ENCODE peak calls at places on chromosomes 1 and 21, in five cellular contexts. K is right atrium auricular region, C is HCT116, R is IMR-90, X is neural progenitor cell. O is an unnamed sample.

GRCh38 chr1:55929652-55930051 is 649.7 kb downstream of the PLPP3 start:
- DNase-seq in K (no peak), C (no peak), R (no peak), X (no peak), O (no peak)

GRCh38 chr1:50271968-50272578 is 151.2 kb downstream of the DMRTA2 start:
- DNase-seq in K (no peak), C (peak), R (no peak), X (peak), O (peak)

GRCh38 chr1:110056776-110057175 is 13.7 kb downstream of the ALX3 start:
- DNase-seq in K (no peak), C (no peak), R (peak), X (no peak), O (no peak)

GRCh38 chr1:162110910-162111309 is 41.4 kb downstream of the NOS1AP start:
- DNase-seq in K (no peak), C (no peak), R (no peak), X (no peak), O (no peak)

GRCh38 chr1:2545754-2546514 is 10.2 kb upstream of the TNFRSF14 start:
- DNase-seq in K (peak), C (peak), R (peak), X (peak), O (peak)

GRCh38 chr1:221431068-221431651 is 310.7 kb downstream of the DUSP10 start:
- DNase-seq in K (no peak), C (no peak), R (peak), X (no peak), O (no peak)

GRCh38 chr1:181094813-181095212 is 6.3 kb downstream of the IER5 start:
- DNase-seq in K (no peak), C (no peak), R (peak), X (peak), O (no peak)

GRCh38 chr21:42563261-42564045 is 49.8 kb downstream of the SLC37A1 start:
- DNase-seq in K (no peak), C (no peak), R (no peak), X (no peak), O (peak)

GRCh38 chr1:150186789-150187559 is 37.3 kb downstream of the PLEKHO1 start:
- DNase-seq in K (no peak), C (peak), R (peak), X (peak), O (no peak)

GRCh38 chr1:6384135-6384534 is 9.4 kb downstream of the ACOT7 start:
- DNase-seq in K (no peak), C (no peak), R (no peak), X (no peak), O (no peak)

GRCh38 chr21:44547656-44548331 is 3.5 kb downstream of the KRTAP10-2 start:
- DNase-seq in K (no peak), C (no peak), R (no peak), X (no peak), O (no peak)

GRCh38 chr1:39828734-39829133 is 40.1 kb upstream of the BMP8B start:
- DNase-seq in K (no peak), C (no peak), R (no peak), X (no peak), O (no peak)

GRCh38 chr1:86499987-86500593 is 31.4 kb downstream of the CLCA1 start:
- DNase-seq in K (no peak), C (peak), R (peak), X (peak), O (no peak)

GRCh38 chr1:159005676-159006075 is 4.0 kb upstream of the IFI16 start:
- DNase-seq in K (no peak), C (no peak), R (no peak), X (peak), O (peak)

GRCh38 chr1:115168026-115168425 is 78.7 kb upstream of the TSPAN2 start:
- DNase-seq in K (no peak), C (no peak), R (peak), X (no peak), O (no peak)

GRCh38 chr1:10918531-10918930 is 93.9 kb upstream of the TARDBP start:
- DNase-seq in K (no peak), C (no peak), R (peak), X (no peak), O (no peak)

GRCh38 chr1:53735261-53735660 is 3.7 kb downstream of the GLIS1 start:
- DNase-seq in K (no peak), C (no peak), R (no peak), X (no peak), O (no peak)

GRCh38 chr1:16071614-16072013 is 1.8 kb downstream of the FAM131C start:
- DNase-seq in K (no peak), C (no peak), R (no peak), X (no peak), O (no peak)

GRCh38 chr1:213683529-213683928 is 304.2 kb upstream of the PROX1 start:
- DNase-seq in K (no peak), C (no peak), R (no peak), X (no peak), O (peak)

GRCh38 chr1:9317591-9318331 is 25.1 kb downstream of the SPSB1 start:
- DNase-seq in K (no peak), C (no peak), R (peak), X (no peak), O (no peak)

GRCh38 chr1:56967900-56968832 is 2.4 kb upstream of the C8B start:
- DNase-seq in K (no peak), C (peak), R (peak), X (peak), O (peak)

GRCh38 chr1:27116697-27117096 is 38.2 kb downstream of the SLC9A1 start:
- DNase-seq in K (peak), C (no peak), R (no peak), X (no peak), O (no peak)

GRCh38 chr1:179547021-179547535 is 28.7 kb downstream of the NPHS2 start:
- DNase-seq in K (no peak), C (no peak), R (no peak), X (peak), O (no peak)

GRCh38 chr1:231376101-231376500 is 38.0 kb downstream of the SPRTN start:
- DNase-seq in K (no peak), C (no peak), R (peak), X (no peak), O (no peak)

GRCh38 chr1:205582471-205583291 is 49.1 kb downstream of the ELK4 start:
- DNase-seq in K (no peak), C (no peak), R (no peak), X (no peak), O (peak)

GRCh38 chr21:42621166-42621827 is 32.1 kb upstream of the PDE9A start:
- DNase-seq in K (no peak), C (no peak), R (no peak), X (peak), O (no peak)

GRCh38 chr21:42799516-42799915 is 79.8 kb downstream of the WDR4 start:
- DNase-seq in K (no peak), C (no peak), R (no peak), X (no peak), O (no peak)

GRCh38 chr1:185355947-185356346 is 38.9 kb upstream of the IVNS1ABP start:
- DNase-seq in K (no peak), C (no peak), R (no peak), X (no peak), O (no peak)

GRCh38 chr21:37006243-37006520 is 320 bp upstream of the RIPPLY3 start:
- DNase-seq in K (no peak), C (no peak), R (no peak), X (no peak), O (no peak)

GRCh38 chr21:31395268-31395667 is 51.2 kb upstream of the TIAM1 start:
- DNase-seq in K (no peak), C (no peak), R (no peak), X (no peak), O (no peak)

GRCh38 chr21:31396399-31396798 is 52.3 kb upstream of the TIAM1 start:
- DNase-seq in K (no peak), C (no peak), R (no peak), X (no peak), O (no peak)

GRCh38 chr21:31398574-31398973 is 54.5 kb upstream of the TIAM1 start:
- DNase-seq in K (no peak), C (no peak), R (no peak), X (no peak), O (no peak)

GRCh38 chr21:31397939-31398338 is 53.9 kb upstream of the TIAM1 start:
- DNase-seq in K (no peak), C (no peak), R (no peak), X (peak), O (no peak)

DNA sequence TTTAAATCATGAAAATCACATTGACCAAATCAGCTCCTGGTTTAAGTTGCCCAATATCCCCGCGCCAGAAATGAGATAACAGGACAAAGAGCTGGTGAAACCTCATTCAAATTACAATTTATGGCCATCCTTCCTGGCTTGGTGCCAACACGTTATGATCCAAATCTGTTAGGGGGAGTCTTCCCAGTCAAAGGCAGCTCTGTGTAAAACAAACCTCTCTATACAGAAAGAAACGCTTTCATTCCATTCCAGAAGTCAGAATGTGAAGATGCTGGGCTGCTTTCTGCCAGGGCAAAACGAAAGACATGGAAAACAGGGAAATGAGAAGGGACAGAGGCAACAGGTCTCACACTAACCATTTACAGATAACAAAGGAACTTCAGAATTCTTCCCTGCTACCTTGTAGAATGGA is 53.5 kb upstream of the TIAM1 start:
- DNase-seq in K (no peak), C (no peak), R (no peak), X (no peak), O (no peak)
- H3K4me3 ChIP-seq in K (no peak), C (no peak), R (no peak), X (no peak), O (no peak)

GRCh38 chr1:175095069-175095468 is 27.4 kb downstream of the TNN start:
- DNase-seq in K (no peak), C (no peak), R (no peak), X (no peak), O (no peak)
- TF ChIP-seq CTCF in K (no peak), C (no peak), R (no peak), X (no peak), O (no peak)

GRCh38 chr1:959730-960039 is 629 bp upstream of the NOC2L start:
- DNase-seq in K (no peak), C (no peak), R (no peak), X (no peak), O (no peak)
- H3K4me3 ChIP-seq in K (peak), C (peak), R (no peak), X (no peak), O (no peak)

DNA sequence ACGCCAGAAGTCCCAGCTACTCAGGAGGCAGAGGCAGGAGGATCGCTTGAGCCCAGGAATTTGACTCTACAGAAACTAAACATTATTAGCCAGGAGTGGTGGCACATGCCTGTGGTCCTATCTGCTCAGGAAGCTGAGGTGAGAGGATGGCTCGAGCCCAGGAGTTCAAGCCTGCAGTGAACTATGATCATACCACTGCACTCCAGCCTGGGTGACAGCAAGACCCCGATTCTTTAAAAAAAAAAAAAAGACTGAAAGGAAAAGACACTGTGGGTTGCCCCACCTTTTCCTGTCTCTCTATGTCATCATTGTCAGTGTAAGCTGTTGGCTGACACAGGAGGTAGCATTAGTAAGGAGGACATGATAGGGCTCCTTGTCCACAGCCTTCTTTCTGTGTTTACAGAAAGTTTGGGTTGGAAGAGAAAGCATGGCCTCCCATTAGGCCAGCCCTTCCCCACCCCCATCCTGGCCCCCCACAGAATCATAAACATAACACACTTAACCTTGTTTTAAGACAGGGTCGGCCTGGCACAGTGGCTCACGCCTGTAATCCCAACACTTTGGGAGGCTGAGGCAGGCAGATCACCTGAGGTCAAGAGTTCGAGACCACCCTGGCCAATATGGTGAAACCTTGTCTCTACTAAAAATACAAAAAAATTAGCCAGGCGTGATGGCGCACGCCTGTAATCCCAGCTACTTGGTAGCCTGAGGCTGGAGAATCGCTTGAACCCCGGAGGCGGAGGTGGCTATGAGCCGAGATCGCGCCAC is 20.6 kb upstream of the RCAN3 start:
- DNase-seq in K (no peak), C (no peak), R (no peak), X (no peak), O (no peak)
- TF ChIP-seq CTCF in K (no peak), C (no peak), R (no peak), X (no peak), O (no peak)

GRCh38 chr1:234217316-234217840 is 155.9 kb upstream of the COA6 start:
- DNase-seq in K (no peak), C (no peak), R (no peak), X (no peak), O (no peak)

GRCh38 chr1:234214129-234214910 is 158.9 kb upstream of the COA6 start:
- DNase-seq in K (peak), C (no peak), R (peak), X (peak), O (peak)

GRCh38 chr1:234216116-234216703 is 157.0 kb upstream of the COA6 start:
- DNase-seq in K (no peak), C (no peak), R (no peak), X (no peak), O (no peak)

GRCh38 chr1:234213576-234214128 is 159.6 kb upstream of the COA6 start:
- DNase-seq in K (no peak), C (no peak), R (no peak), X (peak), O (no peak)

DNA sequence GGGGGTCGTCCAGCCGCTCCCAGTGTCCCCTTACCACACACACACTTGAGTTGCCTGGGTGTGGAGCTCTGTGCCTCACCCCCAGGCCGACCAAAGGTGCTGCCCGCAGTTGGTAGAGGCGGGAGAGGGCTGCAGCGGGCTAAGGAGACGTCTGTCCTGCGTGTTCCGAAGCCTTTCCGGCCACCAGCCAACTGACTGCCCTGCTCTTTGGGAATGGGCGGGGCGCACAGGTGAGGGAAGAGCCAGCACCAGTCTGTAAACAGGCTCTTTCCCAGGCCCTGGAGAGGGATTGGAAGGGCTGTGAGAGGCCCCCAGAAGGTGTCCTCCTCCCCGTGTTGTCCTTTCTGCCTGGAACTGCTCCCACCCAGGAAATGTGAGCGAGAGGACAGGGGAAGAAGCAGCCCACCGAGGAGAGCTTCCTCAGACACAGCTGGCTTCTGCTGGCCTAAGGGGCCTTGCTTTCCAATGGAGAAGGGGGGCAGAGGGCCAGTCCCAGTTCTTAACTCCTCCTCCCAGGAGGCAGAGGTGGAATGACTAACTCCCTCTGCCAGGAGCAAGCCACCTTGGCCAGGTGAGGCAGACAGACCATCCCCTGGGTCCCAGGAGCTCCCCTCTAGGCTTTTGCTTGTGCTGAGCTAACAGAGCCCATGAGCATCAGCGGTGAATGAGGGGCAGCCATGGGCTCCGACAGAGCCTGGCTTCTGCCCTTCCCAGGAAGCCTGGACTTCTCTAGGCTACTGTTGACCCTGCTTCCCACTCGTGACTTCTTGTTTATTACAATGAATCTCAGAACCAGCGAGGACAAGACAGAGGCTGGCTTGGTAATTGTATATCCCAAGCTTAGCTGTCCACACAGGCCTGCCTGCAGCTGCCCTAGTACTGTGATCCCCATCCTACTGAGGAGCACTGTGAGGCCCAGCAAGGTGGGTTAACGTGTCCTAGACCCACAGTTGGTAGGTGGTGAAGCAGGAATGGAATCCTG is 158.1 kb upstream of the COA6 start:
- DNase-seq in K (peak), C (no peak), R (no peak), X (peak), O (no peak)
- H3K4me3 ChIP-seq in K (peak), C (no peak), R (peak), X (peak), O (peak)

GRCh38 chr1:112687785-112688496 is 13.5 kb downstream of the MOV10 start:
- DNase-seq in K (peak), C (no peak), R (no peak), X (no peak), O (no peak)
- TF ChIP-seq CTCF in K (no peak), C (no peak), R (no peak), X (no peak), O (no peak)

GRCh38 chr1:70090146-70090545 is 115.2 kb downstream of the LRRC40 start:
- DNase-seq in K (no peak), C (no peak), R (peak), X (no peak), O (no peak)
- H3K4me3 ChIP-seq in K (no peak), C (no peak), R (no peak), X (no peak), O (no peak)

GRCh38 chr1:35350872-35351271 is 82.4 kb downstream of the ZMYM4 start:
- DNase-seq in K (no peak), C (no peak), R (no peak), X (no peak), O (no peak)

GRCh38 chr1:35340519-35340918 is 72.0 kb downstream of the ZMYM4 start:
- DNase-seq in K (no peak), C (no peak), R (no peak), X (peak), O (no peak)

GRCh38 chr1:35345439-35345981 is 77.0 kb downstream of the ZMYM4 start:
- DNase-seq in K (no peak), C (no peak), R (peak), X (no peak), O (no peak)
- TF ChIP-seq CTCF in K (no peak), C (peak), R (no peak), X (no peak), O (no peak)

GRCh38 chr1:167722870-167723251 is 1.1 kb downstream of the MPZL1 start:
- DNase-seq in K (no peak), C (no peak), R (no peak), X (no peak), O (no peak)

GRCh38 chr1:167726038-167726437 is 4.3 kb downstream of the MPZL1 start:
- DNase-seq in K (no peak), C (no peak), R (no peak), X (no peak), O (no peak)

GRCh38 chr1:167722152-167722869 is 529 bp downstream of the MPZL1 start:
- DNase-seq in K (no peak), C (no peak), R (peak), X (peak), O (peak)

GRCh38 chr1:167721617-167722151 is at the start of gene MPZL1:
- DNase-seq in K (peak), C (peak), R (peak), X (peak), O (peak)

GRCh38 chr1:167723707-167724323 is 2.0 kb downstream of the MPZL1 start:
- DNase-seq in K (no peak), C (no peak), R (no peak), X (no peak), O (no peak)
- H3K4me3 ChIP-seq in K (peak), C (no peak), R (peak), X (peak), O (no peak)